ENCODE peak calls at places on chromosome 5, in four cellular contexts. Q is D341Med, J is GM06990, U is NAMALWA. Y is an unnamed sample.

GRCh38 chr5:136062563-136063274 is 33.9 kb downstream of the TGFBI start:
- DNase-seq in U (peak), J (no peak), Q (peak), Y (no peak)

GRCh38 chr5:146388418-146388817 is 49.8 kb downstream of the POU4F3 start:
- DNase-seq in J (no peak), Q (no peak), U (no peak), Y (no peak)

GRCh38 chr5:163976691-163977090 is 471.3 kb downstream of the MAT2B start:
- DNase-seq in Q (no peak), U (no peak), J (no peak), Y (no peak)

GRCh38 chr5:78907255-78907886 is 77.7 kb downstream of the ARSB start:
- DNase-seq in U (no peak), J (no peak), Q (no peak), Y (peak)

GRCh38 chr5:151222769-151223446 is 984 bp downstream of the CCDC69 start:
- DNase-seq in U (peak), J (no peak), Q (no peak), Y (no peak)

GRCh38 chr5:72394688-72395087 is 74.5 kb downstream of the PTCD2 start:
- DNase-seq in Q (peak), J (no peak), U (peak), Y (no peak)

GRCh38 chr5:114038756-114039155 is 323.1 kb upstream of the KCNN2 start:
- DNase-seq in Q (no peak), U (no peak), J (no peak), Y (no peak)

GRCh38 chr5:88658005-88658404 is 225.0 kb downstream of the MEF2C start:
- DNase-seq in Q (no peak), U (no peak), J (no peak), Y (no peak)

GRCh38 chr5:32771037-32771436 is 59.9 kb downstream of the NPR3 start:
- DNase-seq in J (no peak), U (no peak), Q (no peak), Y (no peak)

GRCh38 chr5:96067902-96068614 is 106.4 kb upstream of the ELL2 start:
- DNase-seq in Q (no peak), J (no peak), U (peak), Y (no peak)

GRCh38 chr5:140549237-140550144 is 2.0 kb downstream of the EIF4EBP3 start:
- DNase-seq in J (no peak), Q (no peak), U (peak), Y (peak)

GRCh38 chr5:179194201-179194910 is 134.2 kb downstream of the ZNF354C start:
- DNase-seq in U (no peak), J (no peak), Q (no peak), Y (no peak)

GRCh38 chr5:23840083-23840482 is 332.7 kb downstream of the PRDM9 start:
- DNase-seq in U (no peak), J (no peak), Q (no peak), Y (no peak)

GRCh38 chr5:158821321-158821720 is 278.4 kb downstream of the EBF1 start:
- DNase-seq in Q (no peak), J (no peak), U (no peak), Y (no peak)

GRCh38 chr5:9380108-9380507 is 165.8 kb downstream of the SEMA5A start:
- DNase-seq in Q (no peak), U (no peak), J (no peak), Y (no peak)

GRCh38 chr5:72991394-72991793 is 35.6 kb downstream of the FCHO2 start:
- DNase-seq in J (no peak), U (no peak), Q (no peak), Y (no peak)

GRCh38 chr5:6736106-6736505 is 22.9 kb downstream of the TENT4A start:
- DNase-seq in J (no peak), U (no peak), Q (no peak), Y (no peak)

GRCh38 chr5:32436553-32437262 is 7.8 kb downstream of the ZFR start:
- DNase-seq in Q (no peak), J (no peak), U (no peak), Y (no peak)

GRCh38 chr5:65190328-65191053 is 291.2 kb downstream of the ADAMTS6 start:
- DNase-seq in U (no peak), Q (no peak), J (peak), Y (no peak)

GRCh38 chr5:33284681-33285080 is 156.1 kb upstream of the TARS1 start:
- DNase-seq in J (no peak), U (no peak), Q (no peak), Y (no peak)

GRCh38 chr5:175534070-175534932 is 55.9 kb downstream of the SFXN1 start:
- DNase-seq in Q (peak), J (peak), U (peak), Y (peak)

GRCh38 chr5:55577353-55578060 is 42.7 kb upstream of the PLPP1 start:
- DNase-seq in Q (no peak), J (no peak), U (no peak), Y (peak)

GRCh38 chr5:56302027-56302426 is 68.9 kb upstream of the ANKRD55 start:
- DNase-seq in U (no peak), J (no peak), Q (no peak), Y (no peak)

GRCh38 chr5:142411103-142411502 is 86.3 kb upstream of the SPRY4 start:
- DNase-seq in J (no peak), U (no peak), Q (no peak), Y (no peak)

GRCh38 chr5:160542281-160542680 is 120.6 kb downstream of the PTTG1 start:
- DNase-seq in J (no peak), Q (no peak), U (no peak), Y (no peak)

GRCh38 chr5:75243100-75243499 is 6.4 kb upstream of the ANKRD31 start:
- DNase-seq in J (no peak), U (no peak), Q (no peak), Y (no peak)

GRCh38 chr5:68771221-68771620 is 322.6 kb upstream of the SLC30A5 start:
- DNase-seq in J (no peak), Q (no peak), U (no peak), Y (no peak)